ENCODE peak calls at places on chromosomes 2 and 18, in six cellular contexts. E is HCT116, A is HepG2, C is K562, F is GM12878, Z is H1. O is an unnamed sample.

GRCh38 chr2:39697480-39697879 is 31.8 kb downstream of the TMEM178A start:
- DNase-seq in Z (no peak), A (no peak), E (no peak), F (no peak), C (no peak), O (no peak)

GRCh38 chr2:220077488-220077887 is 450.1 kb downstream of the SLC4A3 start:
- DNase-seq in A (no peak), E (no peak), F (no peak), Z (no peak), C (no peak), O (no peak)

GRCh38 chr2:226439337-226439736 is 360.3 kb downstream of the IRS1 start:
- DNase-seq in C (no peak), E (no peak), Z (no peak), A (no peak), F (no peak), O (no peak)

GRCh38 chr2:7010376-7010775 is 93.2 kb downstream of the RNF144A start:
- DNase-seq in F (no peak), E (no peak), A (no peak), Z (no peak), C (no peak), O (no peak)

GRCh38 chr2:132588576-132588975 is 81.4 kb downstream of the LYPD1 start:
- DNase-seq in E (no peak), F (no peak), Z (peak; percentile 22), A (no peak), C (no peak), O (no peak)

GRCh38 chr2:241000831-241001321 is 2.5 kb downstream of the SNED1 start:
- DNase-seq in C (no peak), F (no peak), Z (peak; percentile 33), E (no peak), A (no peak), O (no peak)

GRCh38 chr2:157395811-157396210 is 48.1 kb downstream of the CYTIP start:
- DNase-seq in C (no peak), Z (no peak), E (no peak), A (peak; percentile 22), F (no peak), O (no peak)

GRCh38 chr2:128172191-128172590 is 81.2 kb downstream of the UGGT1 start:
- DNase-seq in A (peak; percentile 55), C (no peak), F (no peak), Z (no peak), E (no peak), O (peak; percentile 13)

GRCh38 chr2:589551-589950 is 87.7 kb downstream of the TMEM18 start:
- DNase-seq in F (no peak), A (no peak), E (no peak), Z (peak; percentile 39), C (no peak), O (no peak)
- H3K9me3 ChIP-seq in F (no peaks in the 10 kb centered on the region), A (no peaks in the 10 kb centered on the region), E (no peaks in the 10 kb centered on the region), Z (no peaks in the 10 kb centered on the region), C (no peaks in the 10 kb centered on the region), O (no peaks in the 10 kb centered on the region)

GRCh38 chr18:22871809-22872525 is 61.2 kb upstream of the RBBP8 start:
- DNase-seq in C (no peak), F (no peak), A (no peak), Z (no peak), E (no peak), O (no peak)
- TF ChIP-seq ZNF274 in C (no peak), F (no peak), A (no peak), Z (no peak), E (no peak), O (no peak)

GRCh38 chr2:134372611-134373131 is 118.8 kb downstream of the MGAT5 start:
- DNase-seq in F (no peak), A (no peak), Z (no peak), E (no peak), C (no peak), O (no peak)
- TF ChIP-seq YY1 in F (no peak), A (no peak), Z (no peak), E (no peak), C (no peak), O (no peak)

GRCh38 chr2:72475246-72475645 is 327.6 kb upstream of the CYP26B1 start:
- DNase-seq in Z (no peak), C (no peak), E (no peak), F (no peak), A (no peak), O (no peak)
- H3K9me3 ChIP-seq in Z (no peaks in the 10 kb centered on the region), C (no peaks in the 10 kb centered on the region), E (no peaks in the 10 kb centered on the region), F (no peaks in the 10 kb centered on the region), A (peaks cover 16% of the 10 kb centered on the region), O (no peaks in the 10 kb centered on the region)

GRCh38 chr2:85177031-85177824 is 44.0 kb downstream of the TCF7L1 start:
- DNase-seq in F (no peak), Z (no peak), E (no peak), C (no peak), A (no peak), O (no peak)

GRCh38 chr2:85174943-85175342 is 41.8 kb downstream of the TCF7L1 start:
- DNase-seq in F (no peak), C (no peak), Z (no peak), A (no peak), E (no peak), O (no peak)

GRCh38 chr2:85171916-85172315 is 38.7 kb downstream of the TCF7L1 start:
- DNase-seq in Z (no peak), F (no peak), E (no peak), A (no peak), C (no peak), O (no peak)

GRCh38 chr2:85175369-85176299 is 42.4 kb downstream of the TCF7L1 start:
- DNase-seq in C (no peak), E (no peak), Z (no peak), A (peak; percentile 66), F (no peak), O (no peak)

GRCh38 chr2:85173909-85174308 is 40.7 kb downstream of the TCF7L1 start:
- DNase-seq in A (no peak), E (no peak), F (no peak), Z (no peak), C (no peak), O (no peak)
- TF ChIP-seq ZNF274 in A (no peak), E (no peak), F (no peak), Z (no peak), C (no peak), O (no peak)

DNA sequence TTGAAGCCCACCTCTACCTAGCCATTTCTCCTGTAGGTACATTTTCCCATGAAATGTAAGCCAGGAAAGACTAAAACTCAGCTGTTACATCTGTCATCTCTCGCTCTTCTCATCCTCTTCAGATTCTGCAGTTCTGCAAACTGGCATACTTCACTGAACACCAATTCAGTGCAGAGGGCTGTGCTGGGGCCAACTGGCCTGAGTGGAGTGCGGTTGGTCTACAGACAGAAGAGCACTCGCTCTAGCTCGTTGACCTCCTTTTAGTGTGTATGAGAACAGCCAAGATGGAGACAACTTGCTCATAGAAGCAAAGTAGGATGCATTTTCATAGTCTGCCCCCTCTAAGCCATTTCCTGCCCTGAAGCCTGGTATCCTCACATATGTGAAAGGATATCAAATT is 862.6 kb downstream of the BCL11A start:
- DNase-seq in C (no peak), A (no peak), F (no peak), E (no peak), Z (no peak), O (no peak)
- TF ChIP-seq YY1 in C (no peak), A (no peak), F (no peak), E (no peak), Z (no peak), O (no peak)

GRCh38 chr2:2562867-2563266 is 231.8 kb upstream of the MYT1L start:
- DNase-seq in C (no peak), F (no peak), E (no peak), A (no peak), Z (no peak), O (no peak)

GRCh38 chr2:2561346-2562095 is 230.4 kb upstream of the MYT1L start:
- DNase-seq in F (no peak), E (no peak), C (no peak), A (no peak), Z (no peak), O (no peak)

GRCh38 chr2:2563309-2563860 is 232.3 kb upstream of the MYT1L start:
- DNase-seq in F (no peak), A (no peak), E (no peak), C (no peak), Z (no peak), O (no peak)

GRCh38 chr2:2558476-2558875 is 227.4 kb upstream of the MYT1L start:
- DNase-seq in F (no peak), E (no peak), C (no peak), Z (no peak), A (no peak), O (no peak)

DNA sequence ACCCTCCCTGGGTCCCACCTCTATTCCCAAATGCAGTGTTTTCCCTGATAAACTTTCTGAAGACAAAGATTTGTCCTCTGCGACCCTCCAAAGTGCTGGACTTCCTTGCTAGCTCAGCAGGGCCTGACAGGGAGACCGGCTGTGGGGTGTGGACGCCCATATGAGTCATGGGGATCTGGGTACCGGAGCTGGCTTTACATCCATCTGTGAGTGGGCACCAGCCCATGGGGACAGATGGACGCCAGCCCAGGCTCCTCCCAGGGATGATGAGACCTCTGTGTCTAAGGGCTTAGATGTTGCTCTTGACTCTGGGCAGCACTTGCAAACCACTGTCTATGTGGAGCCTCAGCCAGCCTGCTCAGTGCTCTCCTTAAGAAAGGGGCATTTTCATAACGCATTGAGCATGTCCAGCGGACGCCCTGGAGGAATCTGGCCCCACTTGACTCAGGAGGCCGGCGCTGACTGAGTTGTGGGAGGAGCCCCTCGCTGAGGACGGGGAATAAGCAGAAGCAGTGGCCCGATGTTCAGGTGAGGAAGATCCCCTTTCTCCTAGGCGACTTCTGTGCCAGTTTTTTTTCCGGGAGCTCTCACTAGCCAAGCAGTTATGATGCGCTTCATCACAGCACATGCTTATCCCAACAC is 229.4 kb upstream of the MYT1L start:
- DNase-seq in E (no peak), A (no peak), F (no peak), C (no peak), Z (no peak), O (no peak)
- H3K9me3 ChIP-seq in E (no peaks in the 10 kb centered on the region), A (no peaks in the 10 kb centered on the region), F (no peaks in the 10 kb centered on the region), C (no peaks in the 10 kb centered on the region), Z (peaks cover 4% of the 10 kb centered on the region), O (no peaks in the 10 kb centered on the region)

GRCh38 chr2:239908744-239909143 is 116.4 kb downstream of the NDUFA10 start:
- DNase-seq in A (no peak), C (no peak), E (no peak), Z (no peak), F (no peak), O (no peak)
- TF ChIP-seq ZNF274 in A (no peak), C (no peak), E (no peak), Z (no peak), F (no peak), O (no peak)

DNA sequence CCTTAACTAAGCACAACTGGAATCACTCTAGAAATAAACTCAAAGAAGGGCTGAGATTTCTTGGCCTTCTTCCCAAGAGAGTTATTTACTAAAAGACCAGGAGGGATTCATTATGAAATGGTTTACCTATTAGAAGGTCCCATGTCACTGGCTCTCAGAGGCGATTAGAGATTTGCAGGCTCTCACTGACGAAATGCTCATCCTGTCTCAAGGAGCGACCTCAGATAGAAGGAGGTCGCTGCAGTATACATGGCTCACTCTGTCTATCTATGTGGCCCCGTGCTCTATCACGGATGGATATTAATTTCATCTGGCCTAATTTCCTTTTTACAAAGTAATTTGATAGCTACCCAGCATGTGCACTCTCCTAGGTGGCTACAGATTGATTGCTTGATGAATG is 9.2 kb downstream of the SMIM21 start:
- DNase-seq in A (no peak), F (no peak), E (no peak), C (no peak), Z (no peak), O (no peak)
- TF ChIP-seq YY1 in A (no peak), F (no peak), E (no peak), C (no peak), Z (no peak), O (no peak)